ENCODE peak calls at places on chromosome 7, in six cellular contexts. B is body of pancreas; Y is retina; A is cardiac septum; K is HFF-Myc; W is activated CD4-positive, CD25-positive, alpha-beta regulatory T cell treated with anti-CD3 and anti-CD28 coated beads, Interleukin-2, amount 50 U/mL, for 72 hours. Z is an unnamed sample.

GRCh38 chr7:127667017-127667670 is 15.2 kb downstream of the SND1 start:
- DNase-seq in B (no peak), Y (no peak), A (no peak), K (peak), W (no peak), Z (no peak)

GRCh38 chr7:2009541-2010001 is 223.2 kb downstream of the MAD1L1 start:
- DNase-seq in B (no peak), Y (no peak), A (peak), K (no peak), W (no peak), Z (no peak)

GRCh38 chr7:897771-898376 is 21.5 kb downstream of the GET4 start:
- DNase-seq in B (no peak), Y (no peak), A (no peak), K (peak), W (no peak), Z (no peak)

GRCh38 chr7:27174077-27175004 is at the start of gene HOXA10:
- DNase-seq in B (peak), Y (peak), A (peak), K (no peak), W (no peak), Z (peak)

GRCh38 chr7:116598846-116599245 is 73.2 kb upstream of the MET start:
- DNase-seq in B (no peak), Y (no peak), A (no peak), K (no peak), W (no peak), Z (no peak)

GRCh38 chr7:81736088-81736487 is 33.8 kb downstream of the HGF start:
- DNase-seq in B (no peak), Y (no peak), A (no peak), K (no peak), W (no peak), Z (no peak)

GRCh38 chr7:149635561-149636329 is 137.6 kb downstream of the ZNF467 start:
- DNase-seq in B (no peak), Y (no peak), A (no peak), K (no peak), W (no peak), Z (no peak)

GRCh38 chr7:55230014-55230413 is 135.1 kb upstream of the LANCL2 start:
- DNase-seq in B (no peak), Y (no peak), A (no peak), K (no peak), W (no peak), Z (no peak)

GRCh38 chr7:12389089-12389700 is 14.5 kb downstream of the VWDE start:
- DNase-seq in B (peak), Y (peak), A (no peak), K (peak), W (no peak), Z (no peak)

GRCh38 chr7:97096037-97096436 is 21.5 kb upstream of the SDHAF3 start:
- DNase-seq in B (no peak), Y (no peak), A (no peak), K (no peak), W (no peak), Z (no peak)

GRCh38 chr7:92135100-92135429 is 788 bp upstream of the CYP51A1 start:
- DNase-seq in B (peak), Y (no peak), A (no peak), K (no peak), W (no peak), Z (peak)

GRCh38 chr7:27346531-27347260 is 104.1 kb downstream of the EVX1 start:
- DNase-seq in B (peak), Y (no peak), A (no peak), K (peak), W (no peak), Z (peak)

GRCh38 chr7:80729586-80730320 is 91.3 kb downstream of the CD36 start:
- DNase-seq in B (no peak), Y (no peak), A (no peak), K (no peak), W (no peak), Z (peak)

GRCh38 chr7:155145477-155146255 is 75.5 kb downstream of the HTR5A start:
- DNase-seq in B (no peak), Y (no peak), A (no peak), K (no peak), W (no peak), Z (no peak)